ENCODE peak calls at places on chromosomes 16 and 17, in ten cellular contexts. D is CD4-positive, alpha-beta T cell; J is cardiac muscle cell; K is body of pancreas; F is lung; W is H1; Z is stomach; R is neural progenitor cell; T is aorta; E is mammary epithelial cell. M is an unnamed sample.

GRCh38 chr16:56643080-56643778 is 4.8 kb downstream of the MT1A start:
- DNase-seq in D (peak), J (peak), K (peak), F (peak), W (no peak), Z (peak), R (peak), T (peak), E (peak), M (peak)

GRCh38 chr17:9225305-9226101 is 204.2 kb downstream of the NTN1 start:
- DNase-seq in D (no peak), J (no peak), K (no peak), F (no peak), W (no peak), Z (no peak), R (peak), T (no peak), E (no peak), M (no peak)

GRCh38 chr16:89022051-89022836 is 45.2 kb upstream of the CBFA2T3 start:
- DNase-seq in D (no peak), J (no peak), K (no peak), F (no peak), W (no peak), Z (no peak), R (no peak), T (peak), E (no peak), M (no peak)

GRCh38 chr17:10616502-10617119 is 40.5 kb downstream of the MYH3 start:
- DNase-seq in D (peak), J (peak), K (peak), F (peak), W (peak), Z (peak), R (peak), T (peak), E (peak), M (peak)

GRCh38 chr16:14510581-14510938 is 119.5 kb downstream of the PARN start:
- DNase-seq in D (no peak), J (no peak), K (no peak), F (no peak), W (no peak), Z (no peak), R (no peak), T (no peak), E (no peak), M (no peak)

GRCh38 chr17:58121925-58122324 is 26.3 kb upstream of the OR4D1 start:
- DNase-seq in D (peak), J (no peak), K (no peak), F (no peak), W (no peak), Z (no peak), R (peak), T (no peak), E (peak), M (no peak)

GRCh38 chr17:16940116-16940881 is 31.6 kb downstream of the TNFRSF13B start:
- DNase-seq in D (no peak), J (no peak), K (no peak), F (no peak), W (peak), Z (peak), R (peak), T (peak), E (no peak), M (no peak)

GRCh38 chr16:60310836-60311445 is 1576.8 kb upstream of the GOT2 start:
- DNase-seq in D (no peak), J (no peak), K (no peak), F (no peak), W (no peak), Z (no peak), R (no peak), T (no peak), E (no peak), M (no peak)

GRCh38 chr16:57036945-57037344 is 47.6 kb downstream of the NLRC5 start:
- DNase-seq in D (no peak), J (no peak), K (no peak), F (no peak), W (no peak), Z (no peak), R (no peak), T (peak), E (no peak), M (no peak)

GRCh38 chr17:67359960-67360817 is 6.2 kb downstream of the PSMD12 start:
- DNase-seq in D (peak), J (peak), K (no peak), F (no peak), W (no peak), Z (no peak), R (peak), T (no peak), E (no peak), M (no peak)

GRCh38 chr17:8741771-8742170 is 2.9 kb downstream of the CCDC42 start:
- DNase-seq in D (no peak), J (no peak), K (no peak), F (no peak), W (no peak), Z (no peak), R (no peak), T (no peak), E (no peak), M (no peak)

GRCh38 chr17:35700157-35700556 is 31.3 kb upstream of the RASL10B start:
- DNase-seq in D (no peak), J (no peak), K (no peak), F (no peak), W (no peak), Z (no peak), R (no peak), T (no peak), E (no peak), M (no peak)

GRCh38 chr17:44804301-44805061 is 25.6 kb downstream of the GJC1 start:
- DNase-seq in D (no peak), J (no peak), K (no peak), F (no peak), W (no peak), Z (no peak), R (no peak), T (no peak), E (no peak), M (no peak)

GRCh38 chr17:1783271-1783670 is 21.4 kb downstream of the SERPINF1 start:
- DNase-seq in D (no peak), J (no peak), K (no peak), F (no peak), W (no peak), Z (no peak), R (no peak), T (peak), E (peak), M (no peak)

GRCh38 chr16:80317132-80318098 is 223.4 kb upstream of the DYNLRB2 start:
- DNase-seq in D (no peak), J (peak), K (no peak), F (no peak), W (no peak), Z (no peak), R (peak), T (no peak), E (no peak), M (no peak)

GRCh38 chr17:79891113-79891730 is 52.0 kb upstream of the CBX4 start:
- DNase-seq in D (no peak), J (no peak), K (no peak), F (no peak), W (no peak), Z (no peak), R (no peak), T (no peak), E (no peak), M (no peak)

DNA sequence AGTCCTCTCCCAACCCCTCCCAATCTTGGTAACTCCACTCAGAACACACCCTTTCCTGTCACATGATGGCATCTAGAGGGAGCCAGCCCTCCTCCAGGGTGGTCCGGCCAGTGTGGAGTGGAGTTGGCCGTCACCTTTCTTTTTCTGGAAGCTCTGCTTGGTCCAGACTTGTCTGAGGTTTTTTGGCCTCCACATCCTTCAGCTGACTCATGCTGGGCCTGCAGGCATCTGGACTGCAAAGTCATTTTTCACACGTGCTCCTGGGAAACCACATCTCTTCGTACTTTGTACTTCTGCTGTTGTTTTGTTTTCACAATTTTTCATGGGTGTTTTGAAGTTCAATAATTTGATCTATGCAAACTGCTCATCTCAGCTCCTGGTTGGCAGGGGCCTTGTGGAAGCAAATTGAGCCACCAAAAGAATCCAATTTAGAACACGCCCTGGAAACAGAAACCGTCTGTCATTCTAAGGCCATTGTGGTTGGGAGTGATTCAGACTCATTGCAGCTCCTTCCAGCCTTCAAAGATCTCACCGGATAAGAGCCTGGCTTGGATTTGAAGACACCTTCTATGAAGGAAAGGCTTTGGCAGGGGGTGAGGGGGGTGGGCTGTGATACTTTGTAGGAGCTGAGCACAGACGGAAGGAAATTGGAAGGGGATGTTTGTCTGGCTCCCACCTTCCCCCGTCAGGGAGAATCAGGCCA is 42.4 kb upstream of the NF1 start:
- DNase-seq in D (no peak), J (no peak), K (peak), F (peak), W (no peak), Z (no peak), R (no peak), T (peak), E (peak), M (no peak)
- H3K27ac ChIP-seq in D (no peak), J (no peak), K (no peak), F (no peak), W (no peak), Z (no peak), R (no peak), T (peak), E (peak), M (no peak)

GRCh38 chr17:31374503-31374902 is 17.0 kb upstream of the RAB11FIP4 start:
- DNase-seq in D (no peak), J (no peak), K (no peak), F (no peak), W (no peak), Z (no peak), R (no peak), T (no peak), E (no peak), M (no peak)

GRCh38 chr17:31369266-31369665 is 22.2 kb upstream of the RAB11FIP4 start:
- DNase-seq in D (no peak), J (no peak), K (no peak), F (no peak), W (no peak), Z (no peak), R (no peak), T (no peak), E (no peak), M (no peak)

GRCh38 chr17:31374083-31374447 is 17.4 kb upstream of the RAB11FIP4 start:
- DNase-seq in D (no peak), J (no peak), K (no peak), F (no peak), W (no peak), Z (no peak), R (no peak), T (no peak), E (no peak), M (no peak)

GRCh38 chr17:31371511-31372097 is 19.9 kb upstream of the RAB11FIP4 start:
- DNase-seq in D (no peak), J (no peak), K (no peak), F (no peak), W (no peak), Z (no peak), R (no peak), T (no peak), E (no peak), M (no peak)

GRCh38 chr17:31373150-31374082 is 18.1 kb upstream of the RAB11FIP4 start:
- DNase-seq in D (no peak), J (no peak), K (peak), F (no peak), W (no peak), Z (no peak), R (peak), T (no peak), E (peak), M (peak)
- H3K27ac ChIP-seq in D (no peak), J (no peak), K (no peak), F (no peak), W (no peak), Z (no peak), R (no peak), T (no peak), E (no peak), M (no peak)

GRCh38 chr17:28935744-28936460 is 15.4 kb downstream of the PHF12 start:
- DNase-seq in D (no peak), J (no peak), K (no peak), F (no peak), W (no peak), Z (no peak), R (no peak), T (no peak), E (no peak), M (no peak)
- H3K27ac ChIP-seq in D (no peak), J (peak), K (peak), F (no peak), W (no peak), Z (no peak), R (no peak), T (no peak), E (no peak), M (peak)

GRCh38 chr17:41063449-41063848 is 2.2 kb downstream of the KRTAP2-4 start:
- DNase-seq in D (no peak), J (no peak), K (no peak), F (no peak), W (no peak), Z (no peak), R (no peak), T (no peak), E (no peak), M (no peak)
- H3K27ac ChIP-seq in D (no peak), J (no peak), K (no peak), F (no peak), W (no peak), Z (no peak), R (no peak), T (no peak), E (no peak), M (no peak)

GRCh38 chr17:48547839-48548686 is 3.2 kb upstream of the HOXB2 start:
- DNase-seq in D (no peak), J (no peak), K (no peak), F (no peak), W (no peak), Z (no peak), R (peak), T (no peak), E (peak), M (no peak)

GRCh38 chr17:48548687-48549621 is 4.0 kb upstream of the HOXB2 start:
- DNase-seq in D (no peak), J (no peak), K (no peak), F (no peak), W (no peak), Z (no peak), R (no peak), T (no peak), E (peak), M (no peak)

GRCh38 chr17:48546187-48546923 is 1.4 kb upstream of the HOXB2 start:
- DNase-seq in D (no peak), J (peak), K (no peak), F (no peak), W (no peak), Z (no peak), R (peak), T (no peak), E (peak), M (no peak)

GRCh38 chr17:48545539-48545938 is 630 bp upstream of the HOXB2 start:
- DNase-seq in D (no peak), J (no peak), K (no peak), F (no peak), W (no peak), Z (no peak), R (peak), T (no peak), E (no peak), M (no peak)

GRCh38 chr17:48546924-48547838 is 2.3 kb upstream of the HOXB2 start:
- DNase-seq in D (no peak), J (no peak), K (no peak), F (no peak), W (no peak), Z (no peak), R (no peak), T (no peak), E (peak), M (no peak)
- H3K27ac ChIP-seq in D (peak), J (peak), K (no peak), F (peak), W (no peak), Z (peak), R (no peak), T (peak), E (no peak), M (no peak)

GRCh38 chr17:74977802-74978201 is 5.2 kb upstream of the HID1 start:
- DNase-seq in D (no peak), J (no peak), K (no peak), F (no peak), W (no peak), Z (no peak), R (no peak), T (no peak), E (no peak), M (no peak)

GRCh38 chr17:74978240-74978639 is 5.7 kb upstream of the HID1 start:
- DNase-seq in D (no peak), J (no peak), K (no peak), F (no peak), W (no peak), Z (no peak), R (no peak), T (no peak), E (no peak), M (no peak)

GRCh38 chr17:74981979-74982662 is 5.3 kb upstream of the CDR2L start:
- DNase-seq in D (peak), J (peak), K (peak), F (peak), W (no peak), Z (peak), R (peak), T (peak), E (no peak), M (peak)

GRCh38 chr17:74979408-74980146 is 7.0 kb upstream of the HID1 start:
- DNase-seq in D (no peak), J (no peak), K (no peak), F (no peak), W (no peak), Z (no peak), R (no peak), T (no peak), E (no peak), M (no peak)

GRCh38 chr17:74981318-74981978 is 6.0 kb upstream of the CDR2L start:
- DNase-seq in D (no peak), J (no peak), K (no peak), F (no peak), W (no peak), Z (no peak), R (no peak), T (no peak), E (no peak), M (no peak)
- H3K27ac ChIP-seq in D (peak), J (peak), K (peak), F (peak), W (peak), Z (peak), R (no peak), T (peak), E (no peak), M (peak)

DNA sequence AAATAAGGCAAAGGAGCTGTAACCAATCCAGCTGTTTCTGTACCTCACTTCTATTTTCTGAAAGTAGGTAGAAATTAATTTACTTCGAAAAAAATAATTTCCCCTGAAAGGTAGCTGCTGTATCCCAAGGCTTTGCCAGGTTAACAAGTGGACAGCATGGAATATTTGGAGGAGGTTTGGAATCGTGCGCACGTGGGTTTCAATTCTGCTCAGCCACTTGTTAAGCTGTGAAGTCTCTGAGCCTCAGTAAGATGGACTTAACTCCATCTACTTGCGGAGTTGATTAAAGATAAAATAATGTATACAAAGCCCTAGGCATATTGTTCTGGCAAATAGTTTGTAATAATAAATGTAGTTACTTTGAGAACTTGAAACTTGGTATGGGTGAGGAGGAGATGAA is 57.4 kb upstream of the LGALS9 start:
- DNase-seq in D (no peak), J (no peak), K (no peak), F (no peak), W (no peak), Z (no peak), R (no peak), T (no peak), E (no peak), M (no peak)
- H3K27ac ChIP-seq in D (no peak), J (peak), K (peak), F (no peak), W (no peak), Z (no peak), R (no peak), T (no peak), E (no peak), M (no peak)

GRCh38 chr17:50209472-50210248 is 8.2 kb upstream of the COL1A1 start:
- DNase-seq in D (no peak), J (peak), K (peak), F (peak), W (no peak), Z (peak), R (peak), T (peak), E (no peak), M (no peak)
- H3K27ac ChIP-seq in D (no peak), J (peak), K (peak), F (peak), W (peak), Z (peak), R (no peak), T (peak), E (no peak), M (no peak)

DNA sequence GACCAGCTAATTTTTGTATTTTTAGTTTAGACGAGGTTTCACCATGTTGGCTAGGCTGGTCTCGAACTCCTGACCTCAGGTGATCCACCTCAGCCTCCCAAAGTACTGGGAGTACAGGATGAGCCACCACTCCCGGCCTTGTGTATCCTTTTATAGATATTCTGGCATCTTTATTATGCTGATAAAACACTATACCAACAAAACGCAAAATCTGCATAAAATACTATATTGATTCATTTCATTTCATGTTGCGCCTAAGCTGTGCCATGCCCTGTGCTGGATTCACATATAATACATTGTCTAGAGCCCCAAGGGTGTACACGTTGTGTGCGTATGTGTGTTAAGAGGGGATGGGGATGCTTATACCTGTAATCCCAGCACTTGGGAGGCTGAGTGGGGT is 3.8 kb upstream of the UBE2Z start:
- DNase-seq in D (no peak), J (no peak), K (no peak), F (no peak), W (no peak), Z (no peak), R (no peak), T (no peak), E (no peak), M (no peak)
- H3K27ac ChIP-seq in D (no peak), J (no peak), K (no peak), F (no peak), W (no peak), Z (no peak), R (no peak), T (no peak), E (no peak), M (no peak)

DNA sequence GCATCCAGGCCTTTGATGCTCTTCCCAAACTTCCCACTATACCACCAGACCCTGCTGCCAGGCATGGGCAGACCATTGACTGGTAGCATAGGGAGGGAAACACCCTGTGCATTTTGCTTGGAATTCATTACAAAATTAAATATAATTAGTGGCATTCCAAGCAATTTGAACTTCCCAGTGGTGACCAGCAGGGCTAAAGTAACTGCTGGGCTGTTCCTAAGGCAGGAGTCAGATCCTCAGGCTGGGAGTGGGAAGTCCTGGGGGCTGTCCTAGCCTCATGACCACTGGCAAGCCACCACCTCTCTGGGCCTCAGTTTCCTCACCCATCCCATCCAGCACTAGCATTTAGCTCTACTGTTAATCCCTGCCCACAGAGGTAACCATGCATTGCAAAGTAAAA is 3.7 kb downstream of the PRR15L start:
- DNase-seq in D (no peak), J (no peak), K (no peak), F (no peak), W (no peak), Z (no peak), R (no peak), T (no peak), E (no peak), M (no peak)
- H3K27ac ChIP-seq in D (no peak), J (no peak), K (peak), F (no peak), W (no peak), Z (peak), R (no peak), T (no peak), E (no peak), M (no peak)